ENCODE peak calls at places on chromosomes 13 and 19, in six cellular contexts. One of them, this sample, is unnamed.
A peak's percentile ranks its signal among the peaks of the same experiment; 100 is the strongest.

GRCh38 chr19:32642771-32643170 is 32.2 kb downstream of the ANKRD27 start:
- DNase-seq in ascending aorta: no peak
- DNase-seq in lower lobe of right lung: no peak
- DNase-seq in cardiac muscle cell: no peak
- DNase-seq in WERI-Rb-1: no peak
- DNase-seq in right lobe of liver: no peak
- DNase-seq in this sample: no peak

GRCh38 chr19:35510626-35510964 is 2.9 kb downstream of the DMKN start:
- DNase-seq in ascending aorta: no peak
- DNase-seq in lower lobe of right lung: no peak
- DNase-seq in cardiac muscle cell: no peak
- DNase-seq in WERI-Rb-1: no peak
- DNase-seq in right lobe of liver: no peak
- DNase-seq in this sample: no peak

GRCh38 chr19:12880551-12881171 is 588 bp downstream of the DNASE2 start:
- DNase-seq in ascending aorta: no peak
- DNase-seq in lower lobe of right lung: peak; percentile 74
- DNase-seq in cardiac muscle cell: peak; percentile 41
- DNase-seq in WERI-Rb-1: no peak
- DNase-seq in right lobe of liver: no peak
- DNase-seq in this sample: no peak

GRCh38 chr19:38483016-38483630 is 49.6 kb downstream of the RYR1 start:
- DNase-seq in ascending aorta: no peak
- DNase-seq in lower lobe of right lung: no peak
- DNase-seq in cardiac muscle cell: no peak
- DNase-seq in WERI-Rb-1: no peak
- DNase-seq in right lobe of liver: no peak
- DNase-seq in this sample: no peak

GRCh38 chr13:50286376-50286775 is 271.1 kb downstream of the KCNRG start:
- DNase-seq in ascending aorta: no peak
- DNase-seq in lower lobe of right lung: no peak
- DNase-seq in cardiac muscle cell: no peak
- DNase-seq in WERI-Rb-1: no peak
- DNase-seq in right lobe of liver: no peak
- DNase-seq in this sample: no peak

GRCh38 chr19:43774103-43774939 is 6.5 kb downstream of the KCNN4 start:
- DNase-seq in ascending aorta: no peak
- DNase-seq in lower lobe of right lung: peak; percentile 76
- DNase-seq in cardiac muscle cell: peak; percentile 69
- DNase-seq in WERI-Rb-1: no peak
- DNase-seq in right lobe of liver: peak; percentile 73
- DNase-seq in this sample: no peak

GRCh38 chr13:67175836-67176235 is 54.3 kb downstream of the PCDH9 start:
- DNase-seq in ascending aorta: no peak
- DNase-seq in lower lobe of right lung: no peak
- DNase-seq in cardiac muscle cell: no peak
- DNase-seq in WERI-Rb-1: no peak
- DNase-seq in right lobe of liver: no peak
- DNase-seq in this sample: no peak

GRCh38 chr13:21365574-21365973 is 93.5 kb downstream of the ZDHHC20 start:
- DNase-seq in ascending aorta: no peak
- DNase-seq in lower lobe of right lung: no peak
- DNase-seq in cardiac muscle cell: no peak
- DNase-seq in WERI-Rb-1: no peak
- DNase-seq in right lobe of liver: no peak
- DNase-seq in this sample: no peak

GRCh38 chr13:57813641-57814040 is 182.1 kb downstream of the PCDH17 start:
- DNase-seq in ascending aorta: no peak
- DNase-seq in lower lobe of right lung: no peak
- DNase-seq in cardiac muscle cell: no peak
- DNase-seq in WERI-Rb-1: no peak
- DNase-seq in right lobe of liver: no peak
- DNase-seq in this sample: no peak

GRCh38 chr13:101545521-101545920 is 93.0 kb downstream of the ITGBL1 start:
- DNase-seq in ascending aorta: no peak
- DNase-seq in lower lobe of right lung: no peak
- DNase-seq in cardiac muscle cell: no peak
- DNase-seq in WERI-Rb-1: no peak
- DNase-seq in right lobe of liver: no peak
- DNase-seq in this sample: no peak

GRCh38 chr13:110425444-110425780 is 118.3 kb downstream of the COL4A2 start:
- DNase-seq in ascending aorta: no peak
- DNase-seq in lower lobe of right lung: no peak
- DNase-seq in cardiac muscle cell: no peak
- DNase-seq in WERI-Rb-1: no peak
- DNase-seq in right lobe of liver: no peak
- DNase-seq in this sample: no peak

GRCh38 chr13:31725841-31726240 is 13.5 kb upstream of the RXFP2 start:
- DNase-seq in ascending aorta: no peak
- DNase-seq in lower lobe of right lung: no peak
- DNase-seq in cardiac muscle cell: no peak
- DNase-seq in WERI-Rb-1: no peak
- DNase-seq in right lobe of liver: no peak
- DNase-seq in this sample: no peak

GRCh38 chr19:35495107-35496064 is 5.1 kb upstream of the KRTDAP start:
- DNase-seq in ascending aorta: no peak
- DNase-seq in lower lobe of right lung: peak; percentile 85
- DNase-seq in cardiac muscle cell: peak; percentile 81
- DNase-seq in WERI-Rb-1: peak; percentile 75
- DNase-seq in right lobe of liver: peak; percentile 65
- DNase-seq in this sample: peak; percentile 79

GRCh38 chr13:95058680-95059079 is 242.6 kb downstream of the ABCC4 start:
- DNase-seq in ascending aorta: no peak
- DNase-seq in lower lobe of right lung: no peak
- DNase-seq in cardiac muscle cell: no peak
- DNase-seq in WERI-Rb-1: no peak
- DNase-seq in right lobe of liver: no peak
- DNase-seq in this sample: no peak

GRCh38 chr19:351976-352625 is 7.5 kb upstream of the MIER2 start:
- DNase-seq in ascending aorta: no peak
- DNase-seq in lower lobe of right lung: no peak
- DNase-seq in cardiac muscle cell: no peak
- DNase-seq in WERI-Rb-1: no peak
- DNase-seq in right lobe of liver: no peak
- DNase-seq in this sample: no peak

GRCh38 chr13:91882918-91883317 is 484.5 kb downstream of the GPC5 start:
- DNase-seq in ascending aorta: no peak
- DNase-seq in lower lobe of right lung: no peak
- DNase-seq in cardiac muscle cell: no peak
- DNase-seq in WERI-Rb-1: no peak
- DNase-seq in right lobe of liver: no peak
- DNase-seq in this sample: no peak

GRCh38 chr19:32097620-32098019 is 247.8 kb upstream of the ZNF507 start:
- DNase-seq in ascending aorta: no peak
- DNase-seq in lower lobe of right lung: no peak
- DNase-seq in cardiac muscle cell: no peak
- DNase-seq in WERI-Rb-1: no peak
- DNase-seq in right lobe of liver: no peak
- DNase-seq in this sample: no peak

GRCh38 chr19:3606174-3606689 is 443 bp downstream of the TBXA2R start:
- DNase-seq in ascending aorta: no peak
- DNase-seq in lower lobe of right lung: peak; percentile 59
- DNase-seq in cardiac muscle cell: no peak
- DNase-seq in WERI-Rb-1: peak; percentile 58
- DNase-seq in right lobe of liver: peak; percentile 78
- DNase-seq in this sample: peak; percentile 64

GRCh38 chr19:3029070-3029923 is at the start of gene TLE2:
- DNase-seq in ascending aorta: no peak
- DNase-seq in lower lobe of right lung: no peak
- DNase-seq in cardiac muscle cell: no peak
- DNase-seq in WERI-Rb-1: no peak
- DNase-seq in right lobe of liver: no peak
- DNase-seq in this sample: no peak

GRCh38 chr19:31349160-31349881 is at the start of gene TSHZ3:
- DNase-seq in ascending aorta: no peak
- DNase-seq in lower lobe of right lung: peak; percentile 77
- DNase-seq in cardiac muscle cell: peak; percentile 95
- DNase-seq in WERI-Rb-1: peak; percentile 68
- DNase-seq in right lobe of liver: peak; percentile 80
- DNase-seq in this sample: no peak

GRCh38 chr19:39320948-39321831 is 527 bp upstream of the LRFN1 start:
- DNase-seq in ascending aorta: no peak
- DNase-seq in lower lobe of right lung: no peak
- DNase-seq in cardiac muscle cell: no peak
- DNase-seq in WERI-Rb-1: peak; percentile 52
- DNase-seq in right lobe of liver: no peak
- DNase-seq in this sample: no peak

GRCh38 chr13:74021507-74021906 is 112.7 kb downstream of the KLF12 start:
- DNase-seq in ascending aorta: no peak
- DNase-seq in lower lobe of right lung: no peak
- DNase-seq in cardiac muscle cell: no peak
- DNase-seq in WERI-Rb-1: no peak
- DNase-seq in right lobe of liver: no peak
- DNase-seq in this sample: no peak

GRCh38 chr13:49836516-49836915 is 44.0 kb upstream of the KPNA3 start:
- DNase-seq in ascending aorta: no peak
- DNase-seq in lower lobe of right lung: no peak
- DNase-seq in cardiac muscle cell: no peak
- DNase-seq in WERI-Rb-1: peak; percentile 55
- DNase-seq in right lobe of liver: no peak
- DNase-seq in this sample: no peak

GRCh38 chr19:17883627-17884413 is 12.1 kb downstream of the SLC5A5 start:
- DNase-seq in ascending aorta: no peak
- DNase-seq in lower lobe of right lung: no peak
- DNase-seq in cardiac muscle cell: no peak
- DNase-seq in WERI-Rb-1: no peak
- DNase-seq in right lobe of liver: no peak
- DNase-seq in this sample: no peak

GRCh38 chr19:17881701-17882100 is 10.0 kb downstream of the SLC5A5 start:
- DNase-seq in ascending aorta: no peak
- DNase-seq in lower lobe of right lung: no peak
- DNase-seq in cardiac muscle cell: no peak
- DNase-seq in WERI-Rb-1: peak; percentile 84
- DNase-seq in right lobe of liver: no peak
- DNase-seq in this sample: no peak

GRCh38 chr19:17888260-17888659 is 16.5 kb downstream of the SLC5A5 start:
- DNase-seq in ascending aorta: no peak
- DNase-seq in lower lobe of right lung: no peak
- DNase-seq in cardiac muscle cell: no peak
- DNase-seq in WERI-Rb-1: no peak
- DNase-seq in right lobe of liver: no peak
- DNase-seq in this sample: no peak

GRCh38 chr19:17889609-17890214 is 18.0 kb downstream of the SLC5A5 start:
- DNase-seq in ascending aorta: no peak
- DNase-seq in lower lobe of right lung: no peak
- DNase-seq in cardiac muscle cell: peak; percentile 66
- DNase-seq in WERI-Rb-1: no peak
- DNase-seq in right lobe of liver: no peak
- DNase-seq in this sample: peak; percentile 29

GRCh38 chr19:17886515-17886914 is 14.8 kb downstream of the SLC5A5 start:
- DNase-seq in ascending aorta: no peak
- DNase-seq in lower lobe of right lung: no peak
- DNase-seq in cardiac muscle cell: no peak
- DNase-seq in WERI-Rb-1: no peak
- DNase-seq in right lobe of liver: no peak
- DNase-seq in this sample: no peak
- TF ChIP-seq CTCF in ascending aorta: no peak
- TF ChIP-seq CTCF in lower lobe of right lung: no peak
- TF ChIP-seq CTCF in cardiac muscle cell: no peak
- TF ChIP-seq CTCF in WERI-Rb-1: no peak
- TF ChIP-seq CTCF in right lobe of liver: no peak
- TF ChIP-seq CTCF in this sample: no peak

DNA sequence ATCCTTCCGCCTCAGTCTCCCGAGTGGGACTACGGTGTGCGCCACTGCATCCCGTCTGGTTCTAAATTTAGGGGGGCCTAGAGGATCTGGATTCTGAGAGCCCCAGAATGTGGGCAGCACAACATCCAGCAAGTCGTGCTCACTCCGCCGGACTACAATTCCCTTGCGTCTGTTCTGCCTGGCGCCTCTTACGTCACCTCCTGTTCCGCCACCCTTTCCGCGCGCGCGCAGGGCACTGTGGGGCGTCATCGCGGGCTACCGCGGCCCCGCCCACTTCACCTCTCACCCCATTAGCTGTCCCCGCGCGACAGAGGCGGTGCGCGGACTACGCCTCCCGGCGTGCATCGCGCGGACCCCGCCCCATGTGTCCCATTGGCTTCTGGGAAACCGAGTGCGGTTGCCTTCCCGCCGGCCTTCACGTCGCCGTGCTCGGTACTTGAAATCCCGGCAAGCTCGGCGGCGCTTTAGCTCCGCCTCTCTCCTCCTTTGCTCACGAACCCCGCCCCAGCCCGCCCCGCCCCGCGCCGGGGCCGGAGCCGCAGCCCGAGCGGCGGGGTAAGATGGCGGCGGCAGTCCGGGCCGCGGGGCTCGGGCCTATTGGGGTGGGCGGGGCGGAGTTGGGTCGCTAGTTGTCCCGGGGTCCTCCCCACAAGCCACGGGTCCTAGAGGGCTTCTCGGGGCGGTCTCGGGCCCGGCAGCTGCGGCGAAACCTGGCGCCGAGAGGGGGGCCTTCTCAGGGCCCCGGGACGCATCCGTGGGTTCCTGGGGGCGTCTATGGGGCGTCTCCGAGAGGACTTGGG is at the start of gene SCAF1:
- DNase-seq in ascending aorta: peak; percentile 99
- DNase-seq in lower lobe of right lung: peak; percentile 100
- DNase-seq in cardiac muscle cell: peak; percentile 100
- DNase-seq in WERI-Rb-1: peak; percentile 99
- DNase-seq in right lobe of liver: peak; percentile 99
- DNase-seq in this sample: peak; percentile 100
- TF ChIP-seq CTCF in ascending aorta: no peak
- TF ChIP-seq CTCF in lower lobe of right lung: no peak
- TF ChIP-seq CTCF in cardiac muscle cell: no peak
- TF ChIP-seq CTCF in WERI-Rb-1: no peak
- TF ChIP-seq CTCF in right lobe of liver: no peak
- TF ChIP-seq CTCF in this sample: no peak

GRCh38 chr19:18117692-18118378 is 20.3 kb downstream of the MAST3 start:
- DNase-seq in ascending aorta: peak; percentile 34
- DNase-seq in lower lobe of right lung: peak; percentile 95
- DNase-seq in cardiac muscle cell: peak; percentile 91
- DNase-seq in WERI-Rb-1: peak; percentile 89
- DNase-seq in right lobe of liver: peak; percentile 95
- DNase-seq in this sample: peak; percentile 90
- TF ChIP-seq CTCF in ascending aorta: no peak
- TF ChIP-seq CTCF in lower lobe of right lung: no peak
- TF ChIP-seq CTCF in cardiac muscle cell: no peak
- TF ChIP-seq CTCF in WERI-Rb-1: peak; percentile 23
- TF ChIP-seq CTCF in right lobe of liver: no peak
- TF ChIP-seq CTCF in this sample: no peak

GRCh38 chr19:16180611-16181010 is 4.6 kb upstream of the FAM32A start:
- DNase-seq in ascending aorta: no peak
- DNase-seq in lower lobe of right lung: no peak
- DNase-seq in cardiac muscle cell: peak; percentile 52
- DNase-seq in WERI-Rb-1: no peak
- DNase-seq in right lobe of liver: no peak
- DNase-seq in this sample: no peak

GRCh38 chr19:16188521-16188920 is 3.3 kb downstream of the FAM32A start:
- DNase-seq in ascending aorta: no peak
- DNase-seq in lower lobe of right lung: peak; percentile 14
- DNase-seq in cardiac muscle cell: no peak
- DNase-seq in WERI-Rb-1: no peak
- DNase-seq in right lobe of liver: no peak
- DNase-seq in this sample: no peak

GRCh38 chr19:16184665-16185122 is 516 bp upstream of the FAM32A start:
- DNase-seq in ascending aorta: no peak
- DNase-seq in lower lobe of right lung: no peak
- DNase-seq in cardiac muscle cell: no peak
- DNase-seq in WERI-Rb-1: no peak
- DNase-seq in right lobe of liver: no peak
- DNase-seq in this sample: no peak

GRCh38 chr19:16185925-16186234 is 670 bp downstream of the FAM32A start:
- DNase-seq in ascending aorta: no peak
- DNase-seq in lower lobe of right lung: no peak
- DNase-seq in cardiac muscle cell: no peak
- DNase-seq in WERI-Rb-1: no peak
- DNase-seq in right lobe of liver: no peak
- DNase-seq in this sample: no peak

GRCh38 chr19:16185123-16185924 is at the start of gene FAM32A:
- DNase-seq in ascending aorta: peak; percentile 98
- DNase-seq in lower lobe of right lung: peak; percentile 98
- DNase-seq in cardiac muscle cell: peak; percentile 99
- DNase-seq in WERI-Rb-1: peak; percentile 98
- DNase-seq in right lobe of liver: peak; percentile 97
- DNase-seq in this sample: peak; percentile 95
- TF ChIP-seq CTCF in ascending aorta: peak; percentile 9
- TF ChIP-seq CTCF in lower lobe of right lung: peak; percentile 36
- TF ChIP-seq CTCF in cardiac muscle cell: no peak
- TF ChIP-seq CTCF in WERI-Rb-1: peak; percentile 64
- TF ChIP-seq CTCF in right lobe of liver: peak; percentile 48
- TF ChIP-seq CTCF in this sample: peak; percentile 19